ENCODE peak calls at places on chromosomes 13 and 19, in seven cellular contexts. L is kidney glomerular epithelial cell; D is progenitor cell of endocrine pancreas; H is RWPE1; G is activated CD4-positive, alpha-beta memory T cell treated with anti-CD3 and anti-CD28 coated beads, Interleukin-2, amount 10 ng/mL, durations not matched to agents 7 days and 5 days; Q is transverse colon; I is BE2C. K is an unnamed sample.
A peak's percentile ranks its signal among the peaks of the same experiment; 100 is the strongest.

GRCh38 chr13:40485611-40486517 is 180.6 kb downstream of the FOXO1 start:
- DNase-seq in H (no peak), G (peak; percentile 69), D (no peak), L (no peak), Q (no peak), I (no peak), K (no peak)

GRCh38 chr13:87820221-87820620 is 149.1 kb downstream of the SLITRK5 start:
- DNase-seq in H (no peak), L (no peak), D (no peak), I (no peak), Q (no peak), G (no peak), K (no peak)

GRCh38 chr13:20461481-20461859 is 64.2 kb downstream of the CRYL1 start:
- DNase-seq in Q (no peak), D (no peak), G (no peak), H (no peak), I (no peak), L (peak; percentile 59), K (no peak)

GRCh38 chr13:75421987-75422386 is 60.0 kb downstream of the TBC1D4 start:
- DNase-seq in L (no peak), G (no peak), Q (no peak), D (no peak), I (no peak), H (no peak), K (no peak)

GRCh38 chr19:20247016-20247683 is 80.1 kb downstream of the ZNF486 start:
- DNase-seq in Q (no peak), G (peak; percentile 21), L (no peak), I (no peak), H (no peak), D (peak; percentile 29), K (peak; percentile 50)

GRCh38 chr19:43476606-43477005 is 11.2 kb upstream of the LYPD3 start:
- DNase-seq in H (no peak), G (no peak), L (peak; percentile 6), D (no peak), Q (no peak), I (no peak), K (no peak)

GRCh38 chr19:38977445-38978314 is 2.1 kb upstream of the FBXO17 start:
- DNase-seq in G (peak; percentile 69), D (no peak), L (no peak), I (no peak), Q (no peak), H (no peak), K (no peak)

GRCh38 chr13:94268661-94269060 is 210.8 kb downstream of the DCT start:
- DNase-seq in G (no peak), L (no peak), Q (no peak), H (no peak), I (no peak), D (no peak), K (no peak)

GRCh38 chr13:63190742-63191141 is 1775.1 kb upstream of the PCDH20 start:
- DNase-seq in Q (no peak), I (no peak), H (peak; percentile 9), L (peak; percentile 67), D (no peak), G (no peak), K (no peak)

GRCh38 chr13:112965103-112965502 is 3.9 kb upstream of the MCF2L start:
- DNase-seq in I (no peak), L (no peak), D (no peak), G (no peak), H (no peak), Q (peak; percentile 8), K (no peak)

GRCh38 chr13:112643759-112644459 is 45.9 kb upstream of the ATP11A start:
- DNase-seq in G (no peak), D (no peak), I (no peak), L (no peak), H (no peak), Q (no peak), K (no peak)

GRCh38 chr19:32924200-32924599 is 47.6 kb downstream of the CEP89 start:
- DNase-seq in H (no peak), Q (peak; percentile 31), L (no peak), G (no peak), I (no peak), D (no peak), K (no peak)

GRCh38 chr19:17454579-17454978 is 6.1 kb upstream of the TMEM221 start:
- DNase-seq in G (no peak), D (no peak), H (no peak), I (no peak), Q (no peak), L (no peak), K (no peak)

GRCh38 chr19:39865186-39865585 is 19.0 kb upstream of the FBL start:
- DNase-seq in H (no peak), I (no peak), L (no peak), G (no peak), Q (no peak), D (no peak), K (no peak)

GRCh38 chr19:33660426-33661160 is 38.8 kb downstream of the CHST8 start:
- DNase-seq in D (no peak), Q (no peak), L (no peak), I (no peak), H (no peak), G (no peak), K (no peak)

GRCh38 chr19:48061401-48062344 is 17.8 kb upstream of the CABP5 start:
- DNase-seq in Q (no peak), L (no peak), G (no peak), I (no peak), H (no peak), D (no peak), K (no peak)

GRCh38 chr19:38247126-38247525 is 9.0 kb downstream of the PPP1R14A start:
- DNase-seq in Q (no peak), I (no peak), G (no peak), D (no peak), H (no peak), L (no peak), K (no peak)

GRCh38 chr19:12769689-12770088 is 5.7 kb downstream of the HOOK2 start:
- DNase-seq in L (no peak), Q (peak; percentile 66), G (peak; percentile 67), I (peak; percentile 78), D (no peak), H (no peak), K (peak; percentile 62)

GRCh38 chr19:20607943-20608342 is 42.4 kb upstream of the ZNF737 start:
- DNase-seq in L (no peak), H (no peak), D (no peak), G (no peak), Q (no peak), I (no peak), K (no peak)

GRCh38 chr19:44228318-44228717 is 16.0 kb downstream of the ZNF227 start:
- DNase-seq in H (no peak), I (no peak), D (no peak), Q (no peak), L (no peak), G (no peak), K (no peak)

GRCh38 chr13:25683056-25683455 is 311.3 kb downstream of the ATP8A2 start:
- DNase-seq in G (no peak), H (no peak), I (no peak), L (no peak), D (no peak), Q (no peak), K (peak; percentile 86)

GRCh38 chr13:26423634-26424033 is 133.8 kb upstream of the WASF3 start:
- DNase-seq in Q (peak; percentile 26), D (no peak), H (no peak), G (no peak), I (no peak), L (no peak), K (no peak)

GRCh38 chr13:80168089-80168850 is 172.7 kb downstream of the SPRY2 start:
- DNase-seq in D (no peak), Q (no peak), G (no peak), L (no peak), I (peak; percentile 20), H (no peak), K (no peak)

GRCh38 chr13:38180100-38180499 is 169.6 kb upstream of the UFM1 start:
- DNase-seq in I (no peak), G (no peak), H (peak; percentile 60), L (no peak), D (no peak), Q (no peak), K (no peak)

GRCh38 chr19:30688696-30689095 is 316.5 kb downstream of the ZNF536 start:
- DNase-seq in L (no peak), H (no peak), D (no peak), Q (no peak), G (no peak), I (no peak), K (no peak)

GRCh38 chr19:8526345-8527062 is 12.5 kb upstream of the ZNF414 start:
- DNase-seq in H (peak; percentile 77), I (peak; percentile 96), L (peak; percentile 88), G (no peak), Q (peak; percentile 92), D (peak; percentile 90), K (peak; percentile 84)

GRCh38 chr13:65744761-65745160 is 1485.4 kb downstream of the PCDH9 start:
- DNase-seq in G (no peak), L (no peak), Q (no peak), H (no peak), I (no peak), D (no peak), K (no peak)

GRCh38 chr13:77554079-77554478 is 18.6 kb downstream of the SCEL start:
- DNase-seq in G (no peak), I (no peak), H (no peak), D (no peak), Q (no peak), L (peak; percentile 21), K (no peak)

GRCh38 chr19:51571599-51571998 is 516 bp downstream of the ZNF175 start:
- DNase-seq in G (no peak), I (no peak), H (peak; percentile 5), L (no peak), D (no peak), Q (no peak), K (no peak)

GRCh38 chr13:80074143-80074752 is 266.7 kb downstream of the SPRY2 start:
- DNase-seq in L (no peak), H (no peak), I (no peak), G (no peak), Q (no peak), D (no peak), K (no peak)

GRCh38 chr13:99661791-99662190 is 160.5 kb downstream of the TM9SF2 start:
- DNase-seq in H (no peak), D (no peak), G (no peak), Q (no peak), I (no peak), L (no peak), K (no peak)

GRCh38 chr13:31385534-31385933 is 185.8 kb downstream of the B3GLCT start:
- DNase-seq in Q (peak; percentile 12), D (no peak), H (no peak), I (no peak), G (no peak), L (no peak), K (no peak)

GRCh38 chr13:99605417-99606321 is 104.4 kb downstream of the TM9SF2 start:
- DNase-seq in L (peak; percentile 45), Q (peak; percentile 75), G (peak; percentile 60), D (peak; percentile 19), I (peak; percentile 34), H (peak; percentile 30), K (peak; percentile 69)

GRCh38 chr13:102131246-102131645 is 270.6 kb downstream of the FGF14 start:
- DNase-seq in G (no peak), H (no peak), L (no peak), Q (no peak), D (no peak), I (no peak), K (no peak)

GRCh38 chr19:41407271-41407670 is 9.7 kb downstream of the BCKDHA start:
- DNase-seq in Q (no peak), L (peak; percentile 78), G (no peak), H (no peak), I (no peak), D (no peak), K (no peak)

GRCh38 chr13:106047859-106048258 is 487.6 kb downstream of the EFNB2 start:
- DNase-seq in L (no peak), G (no peak), Q (no peak), I (no peak), H (no peak), D (no peak), K (no peak)